ENCODE peak calls at places on chromosomes 7 and 10, in nine cellular contexts. P is HCEC 1CT, O is prostate gland, U is occipital lobe, B is nucleus accumbens, V is amygdala, Q is mesothelial cell of epicardium, C is fibroblast of gingiva, J is lower leg skin. F is an unnamed sample.

GRCh38 chr10:108180883-108181282 is 1016.4 kb upstream of the SORCS1 start:
- DNase-seq in P (peak; percentile 60), O (no peak), U (no peak), B (no peak), V (no peak), Q (no peak), C (no peak), J (no peak), F (no peak)

GRCh38 chr7:152335900-152336571 is 99.8 kb downstream of the KMT2C start:
- DNase-seq in P (no peak), O (no peak), U (no peak), B (no peak), V (no peak), Q (no peak), C (no peak), J (no peak), F (peak; percentile 57)

GRCh38 chr10:22476601-22477364 is 131.5 kb downstream of the SPAG6 start:
- DNase-seq in P (no peak), O (no peak), U (no peak), B (no peak), V (no peak), Q (peak; percentile 46), C (no peak), J (no peak), F (no peak)

GRCh38 chr10:125159932-125160855 is at the start of gene CTBP2:
- DNase-seq in P (peak; percentile 47), O (peak; percentile 61), U (no peak), B (peak; percentile 45), V (peak; percentile 39), Q (peak; percentile 70), C (peak; percentile 67), J (peak; percentile 92), F (no peak)

GRCh38 chr10:66049335-66049734 is 876.5 kb upstream of the LRRTM3 start:
- DNase-seq in P (no peak), O (no peak), U (no peak), B (no peak), V (no peak), Q (no peak), C (no peak), J (no peak), F (no peak)

GRCh38 chr7:101814996-101815825 is 2.2 kb upstream of the CUX1 start:
- DNase-seq in P (peak; percentile 41), O (peak; percentile 36), U (peak; percentile 65), B (peak; percentile 18), V (no peak), Q (peak; percentile 76), C (no peak), J (peak; percentile 89), F (peak; percentile 46)

GRCh38 chr7:105268056-105268455 is 120.7 kb downstream of the SRPK2 start:
- DNase-seq in P (peak; percentile 87), O (no peak), U (no peak), B (no peak), V (no peak), Q (no peak), C (peak; percentile 43), J (no peak), F (no peak)

GRCh38 chr7:93717217-93717900 is 142.8 kb upstream of the CALCR start:
- DNase-seq in P (peak; percentile 69), O (no peak), U (no peak), B (no peak), V (no peak), Q (no peak), C (peak; percentile 14), J (no peak), F (no peak)

GRCh38 chr7:32479574-32480200 is 10.5 kb downstream of the LSM5 start:
- DNase-seq in P (peak; percentile 43), O (no peak), U (no peak), B (no peak), V (no peak), Q (no peak), C (peak; percentile 37), J (no peak), F (peak; percentile 10)

GRCh38 chr7:66043681-66044497 is 31.7 kb upstream of the ASL start:
- DNase-seq in P (peak; percentile 4), O (peak; percentile 37), U (peak; percentile 30), B (peak; percentile 17), V (peak; percentile 22), Q (no peak), C (peak; percentile 14), J (peak; percentile 90), F (peak; percentile 5)

GRCh38 chr7:20365486-20365885 is 34.8 kb downstream of the ITGB8 start:
- DNase-seq in P (no peak), O (no peak), U (no peak), B (no peak), V (no peak), Q (no peak), C (peak; percentile 62), J (no peak), F (no peak)

GRCh38 chr10:102405632-102406031 is 10.1 kb downstream of the NFKB2 start:
- DNase-seq in P (no peak), O (no peak), U (no peak), B (no peak), V (no peak), Q (no peak), C (no peak), J (no peak), F (no peak)

GRCh38 chr7:50673096-50673495 is 107.9 kb upstream of the DDC start:
- DNase-seq in P (no peak), O (no peak), U (no peak), B (no peak), V (no peak), Q (no peak), C (no peak), J (no peak), F (no peak)

GRCh38 chr7:92489634-92490033 is 11.9 kb upstream of the ERVW-1 start:
- DNase-seq in P (no peak), O (no peak), U (no peak), B (no peak), V (no peak), Q (no peak), C (no peak), J (no peak), F (no peak)